ENCODE peak calls at places on chromosome 5, in five cellular contexts. U is PC-3, Z is tibial nerve, P is foreskin fibroblast, K is cardiac muscle cell. Y is an unnamed sample.
A peak's percentile ranks its signal among the peaks of the same experiment; 100 is the strongest.

GRCh38 chr5:1246711-1247431 is 21.7 kb downstream of the SLC6A18 start:
- DNase-seq in U (peak; percentile 59), Z (no peak), P (peak; percentile 52), K (peak; percentile 90), Y (no peak)

GRCh38 chr5:62093981-62094380 is 212.0 kb upstream of the KIF2A start:
- DNase-seq in U (peak; percentile 17), Z (no peak), P (peak; percentile 42), K (peak; percentile 76), Y (no peak)

GRCh38 chr5:10140195-10140973 is 109.3 kb downstream of the ATPSCKMT start:
- DNase-seq in U (peak; percentile 58), Z (no peak), P (peak; percentile 33), K (no peak), Y (no peak)

GRCh38 chr5:16934669-16935068 is 1.4 kb downstream of the MYO10 start:
- DNase-seq in U (peak; percentile 68), Z (no peak), P (peak; percentile 41), K (peak; percentile 24), Y (no peak)

GRCh38 chr5:170020423-170020822 is 40.1 kb upstream of the INSYN2B start:
- DNase-seq in U (no peak), Z (no peak), P (no peak), K (no peak), Y (no peak)

GRCh38 chr5:77984587-77984986 is 208.4 kb upstream of the TBCA start:
- DNase-seq in U (no peak), Z (no peak), P (no peak), K (no peak), Y (no peak)

GRCh38 chr5:93257616-93258015 is 323.4 kb downstream of the NR2F1-AS1 start:
- DNase-seq in U (peak; percentile 64), Z (no peak), P (peak; percentile 57), K (no peak), Y (no peak)

GRCh38 chr5:120678279-120678678 is 214.2 kb downstream of the PRR16 start:
- DNase-seq in U (no peak), Z (no peak), P (peak; percentile 47), K (no peak), Y (no peak)

GRCh38 chr5:113050606-113051391 is 74.2 kb downstream of the DCP2 start:
- DNase-seq in U (peak; percentile 73), Z (peak; percentile 27), P (peak; percentile 91), K (no peak), Y (no peak)

GRCh38 chr5:127235136-127235535 is 55.5 kb upstream of the MEGF10 start:
- DNase-seq in U (peak; percentile 34), Z (no peak), P (no peak), K (no peak), Y (no peak)

GRCh38 chr5:72030237-72030636 is 77.0 kb upstream of the MAP1B start:
- DNase-seq in U (no peak), Z (no peak), P (no peak), K (no peak), Y (no peak)

GRCh38 chr5:103901885-103902284 is 339.3 kb upstream of the NUDT12 start:
- DNase-seq in U (no peak), Z (no peak), P (no peak), K (no peak), Y (no peak)

GRCh38 chr5:56320686-56321085 is 87.6 kb upstream of the ANKRD55 start:
- DNase-seq in U (no peak), Z (no peak), P (no peak), K (no peak), Y (no peak)

GRCh38 chr5:1781726-1782384 is 17.8 kb downstream of the MRPL36 start:
- DNase-seq in U (no peak), Z (no peak), P (no peak), K (no peak), Y (no peak)

GRCh38 chr5:38463634-38464521 is 92.6 kb downstream of the LIFR start:
- DNase-seq in U (peak; percentile 96), Z (no peak), P (peak; percentile 92), K (no peak), Y (no peak)

GRCh38 chr5:160173-160510 is 31.2 kb upstream of the LRRC14B start:
- DNase-seq in U (no peak), Z (no peak), P (no peak), K (no peak), Y (no peak)

GRCh38 chr5:104576677-104577076 is 1014.1 kb upstream of the NUDT12 start:
- DNase-seq in U (no peak), Z (no peak), P (no peak), K (no peak), Y (no peak)

GRCh38 chr5:98934581-98934980 is 5.8 kb upstream of the CHD1 start:
- DNase-seq in U (peak; percentile 26), Z (no peak), P (peak; percentile 32), K (no peak), Y (no peak)

GRCh38 chr5:132496631-132497487 is 6.3 kb upstream of the IRF1 start:
- DNase-seq in U (peak; percentile 77), Z (peak; percentile 78), P (peak; percentile 97), K (peak; percentile 67), Y (peak; percentile 90)

GRCh38 chr5:132298305-132298704 is 4.1 kb downstream of the SLC22A4 start:
- DNase-seq in U (no peak), Z (no peak), P (peak; percentile 64), K (no peak), Y (no peak)

GRCh38 chr5:53211799-53212198 is 102.2 kb upstream of the MOCS2 start:
- DNase-seq in U (peak; percentile 72), Z (no peak), P (peak; percentile 76), K (no peak), Y (no peak)

GRCh38 chr5:74275204-74275992 is 365.1 kb downstream of the ENC1 start:
- DNase-seq in U (no peak), Z (peak; percentile 50), P (peak; percentile 51), K (no peak), Y (no peak)

GRCh38 chr5:179300834-179301233 is 44.4 kb downstream of the ADAMTS2 start:
- DNase-seq in U (no peak), Z (no peak), P (peak; percentile 53), K (no peak), Y (no peak)
- TF ChIP-seq CTCF in U (no peak), Z (no peak), P (no peak), K (no peak), Y (no peak)

GRCh38 chr5:114305402-114306207 is 56.3 kb upstream of the KCNN2 start:
- DNase-seq in U (peak; percentile 5), Z (no peak), P (peak; percentile 75), K (peak; percentile 55), Y (no peak)
- TF ChIP-seq CTCF in U (peak; percentile 45), Z (no peak), P (peak; percentile 46), K (peak; percentile 51), Y (peak; percentile 51)

GRCh38 chr5:66122379-66123034 is 21.6 kb upstream of the SREK1 start:
- DNase-seq in U (peak; percentile 48), Z (no peak), P (peak; percentile 66), K (no peak), Y (no peak)

GRCh38 chr5:66113160-66113559 is 30.9 kb upstream of the SREK1 start:
- DNase-seq in U (peak; percentile 62), Z (no peak), P (peak; percentile 75), K (no peak), Y (no peak)

DNA sequence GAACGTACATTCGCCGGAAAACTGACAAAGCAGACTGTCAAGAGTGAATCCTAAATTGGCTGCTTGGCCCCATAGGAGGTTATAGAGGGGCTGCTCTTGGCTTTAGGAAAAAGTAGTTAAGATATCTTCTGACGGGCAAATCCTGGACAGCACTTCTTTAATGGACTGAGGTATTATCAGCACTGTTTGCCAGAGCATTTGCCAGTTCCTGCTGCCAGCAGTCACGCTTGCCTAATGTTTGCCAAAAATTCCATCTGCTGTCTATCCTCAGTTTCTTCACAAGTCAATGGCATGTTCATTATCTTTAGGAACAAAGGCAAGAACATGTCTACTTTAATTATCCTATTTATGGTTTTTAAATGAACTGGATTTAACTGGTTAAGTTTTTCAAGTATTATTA is 25.8 kb upstream of the SREK1 start:
- DNase-seq in U (no peak), Z (no peak), P (no peak), K (no peak), Y (no peak)
- TF ChIP-seq CTCF in U (no peak), Z (no peak), P (no peak), K (no peak), Y (no peak)

DNA sequence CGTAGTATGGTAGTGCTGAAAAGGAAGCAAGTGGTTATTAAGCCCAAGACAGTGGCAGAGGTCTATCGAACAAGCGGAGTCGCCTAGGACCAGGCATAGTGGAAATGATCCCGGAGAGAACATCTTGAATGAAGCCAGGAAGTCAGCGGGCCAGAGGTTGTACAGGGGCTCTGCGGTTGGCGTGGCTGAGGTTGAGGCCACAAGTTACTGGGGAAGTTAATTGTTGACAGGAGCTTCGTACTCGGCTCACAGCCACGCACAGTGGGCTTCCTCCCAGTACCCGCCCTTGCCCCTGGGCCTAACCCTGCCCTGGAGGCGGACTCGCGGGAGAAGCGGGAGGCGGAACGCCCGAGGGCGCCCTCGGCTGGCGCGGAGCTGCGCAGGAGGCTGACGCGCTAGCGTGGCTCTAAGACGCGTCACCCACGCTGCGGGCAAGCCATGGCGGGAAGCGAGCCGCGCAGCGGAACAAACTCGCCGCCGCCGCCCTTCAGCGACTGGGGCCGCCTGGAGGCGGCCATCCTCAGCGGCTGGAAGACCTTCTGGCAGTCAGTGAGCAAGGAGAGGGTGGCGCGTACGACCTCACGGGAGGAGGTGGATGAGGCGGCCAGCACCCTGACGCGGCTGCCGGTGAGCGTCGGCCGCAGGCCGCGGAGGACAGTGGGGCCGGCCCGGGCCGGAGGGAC is at the start of gene FBXO4:
- DNase-seq in U (peak; percentile 89), Z (peak; percentile 63), P (peak; percentile 96), K (peak; percentile 78), Y (peak; percentile 96)
- TF ChIP-seq CTCF in U (peak; percentile 74), Z (peak; percentile 72), P (peak; percentile 46), K (peak; percentile 77), Y (peak; percentile 88)

DNA sequence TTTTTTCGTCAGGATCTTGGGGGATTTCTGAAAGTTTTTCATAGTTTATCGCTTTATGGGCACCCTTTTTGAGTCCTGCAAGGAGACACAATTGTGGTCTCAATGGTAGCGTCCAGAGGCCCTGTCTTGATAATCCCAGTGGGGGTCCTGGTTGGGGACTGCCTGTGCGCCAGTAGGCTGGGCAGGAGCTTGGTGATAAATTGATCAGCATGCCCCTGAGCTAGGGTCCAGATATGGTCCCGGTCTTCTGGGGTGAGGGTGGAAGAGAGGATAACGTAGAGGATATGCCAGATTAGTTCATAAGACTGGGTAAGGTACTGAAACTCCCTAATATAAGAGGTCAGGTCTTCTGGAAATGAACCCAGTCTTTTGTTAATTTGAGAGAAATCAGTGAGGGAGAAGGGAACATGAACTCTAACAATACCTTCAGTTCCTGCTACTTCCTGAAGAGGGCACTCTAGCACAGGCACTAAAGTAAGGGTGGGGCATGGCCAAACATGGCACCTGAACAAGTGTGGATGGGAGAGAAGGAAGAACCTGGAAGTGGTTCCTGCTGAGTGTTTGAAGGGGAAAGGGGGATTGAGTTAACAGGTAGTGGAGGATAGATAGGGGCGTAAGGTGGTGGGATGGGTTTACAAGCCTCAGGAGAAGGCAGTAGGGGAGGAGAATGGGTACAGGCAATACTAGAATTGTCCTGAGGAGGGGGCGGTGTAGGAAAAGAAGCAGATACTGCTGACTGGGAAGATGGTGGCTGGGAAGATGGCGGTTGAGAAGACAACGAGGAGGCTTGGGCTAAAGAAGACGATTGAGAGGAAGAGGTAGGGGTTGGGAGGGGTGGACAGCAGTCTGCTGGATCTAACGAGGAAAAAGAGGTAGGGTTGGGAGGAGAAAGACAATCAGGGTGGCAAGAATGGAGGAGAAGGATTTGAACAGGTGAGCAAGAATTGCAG is 33.8 kb upstream of the ANXA2R start:
- DNase-seq in U (peak; percentile 79), Z (peak; percentile 39), P (peak; percentile 56), K (peak; percentile 52), Y (no peak)
- TF ChIP-seq CTCF in U (peak; percentile 87), Z (peak; percentile 31), P (peak; percentile 59), K (peak; percentile 73), Y (peak; percentile 70)

GRCh38 chr5:139268364-139269202 is 25.0 kb upstream of the MATR3 start:
- DNase-seq in U (no peak), Z (no peak), P (no peak), K (no peak), Y (no peak)
- TF ChIP-seq CTCF in U (peak; percentile 23), Z (no peak), P (peak; percentile 13), K (no peak), Y (peak; percentile 44)

GRCh38 chr5:160119905-160120266 is 636 bp upstream of the PWWP2A start:
- DNase-seq in U (no peak), Z (no peak), P (no peak), K (no peak), Y (no peak)
- TF ChIP-seq CTCF in U (peak; percentile 25), Z (peak; percentile 12), P (no peak), K (peak; percentile 14), Y (no peak)